ENCODE peak calls at places on chromosomes 2 and 18, in four cellular contexts. G is psoas muscle, T is adrenal gland, N is cardiac muscle cell. O is an unnamed sample.

GRCh38 chr18:37422116-37422515 is 143.5 kb downstream of the CELF4 start:
- DNase-seq in G (no peak), T (no peak), N (no peak), O (no peak)

GRCh38 chr2:98876741-98877140 is 59.3 kb downstream of the CRACDL start:
- DNase-seq in G (no peak), T (no peak), N (no peak), O (no peak)

GRCh38 chr18:57205641-57206040 is 58.8 kb downstream of the BOD1L2 start:
- DNase-seq in G (no peak), T (no peak), N (no peak), O (no peak)

GRCh38 chr2:107001964-107002696 is 116.2 kb upstream of the ST6GAL2 start:
- DNase-seq in G (no peak), T (no peak), N (peak; percentile 20), O (no peak)

GRCh38 chr2:162245737-162246136 is 2.5 kb upstream of the FAP start:
- DNase-seq in G (no peak), T (no peak), N (peak; percentile 40), O (no peak)

GRCh38 chr18:58051765-58052460 is 7.9 kb downstream of the NEDD4L start:
- DNase-seq in G (no peak), T (no peak), N (peak; percentile 53), O (no peak)

GRCh38 chr18:13137041-13137938 is 81.3 kb upstream of the LDLRAD4 start:
- DNase-seq in G (peak; percentile 56), T (no peak), N (peak; percentile 47), O (peak; percentile 75)

GRCh38 chr18:77056399-77057015 is 76.1 kb downstream of the MBP start:
- DNase-seq in G (no peak), T (no peak), N (peak; percentile 89), O (peak; percentile 50)

GRCh38 chr2:162113771-162114168 is 38.3 kb downstream of the GCG start:
- DNase-seq in G (no peak), T (peak; percentile 50), N (peak; percentile 89), O (no peak)

GRCh38 chr18:45478889-45479288 is 136.4 kb upstream of the SLC14A2 start:
- DNase-seq in G (no peak), T (no peak), N (no peak), O (no peak)

GRCh38 chr2:37652199-37652640 is 19.2 kb downstream of the CDC42EP3 start:
- DNase-seq in G (no peak), T (no peak), N (peak; percentile 51), O (no peak)

DNA sequence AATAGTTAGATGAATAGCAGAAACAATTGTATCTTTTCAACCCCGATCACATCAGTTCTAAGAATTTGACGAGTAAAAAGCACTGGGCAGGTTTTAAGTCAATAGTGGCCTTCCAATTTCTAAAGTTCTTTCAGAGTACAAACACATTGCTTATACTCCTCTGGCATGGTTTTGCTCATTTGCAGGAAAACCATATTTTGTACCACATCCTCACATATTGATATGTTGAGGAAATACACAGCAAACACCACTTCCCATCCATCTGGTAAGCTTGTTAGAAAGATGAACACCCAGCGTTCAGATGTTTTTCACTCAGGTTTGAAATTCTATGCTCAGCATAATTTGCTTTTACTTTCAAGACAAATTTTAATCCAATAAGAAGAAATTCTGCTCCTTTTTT is 344.6 kb upstream of the ACVR2A start:
- DNase-seq in G (no peak), T (no peak), N (no peak), O (no peak)
- H3K9me3 ChIP-seq in G (no peaks in the 10 kb centered on the region), T (no peaks in the 10 kb centered on the region), N (no peaks in the 10 kb centered on the region), O (no peaks in the 10 kb centered on the region)

GRCh38 chr2:215745316-215745715 is 268.0 kb downstream of the MREG start:
- DNase-seq in G (no peak), T (no peak), N (no peak), O (no peak)

GRCh38 chr2:215746507-215747243 is 266.7 kb downstream of the MREG start:
- DNase-seq in G (no peak), T (no peak), N (no peak), O (no peak)

GRCh38 chr2:215749092-215749957 is 264.0 kb downstream of the MREG start:
- DNase-seq in G (peak; percentile 70), T (no peak), N (peak; percentile 83), O (peak; percentile 41)

GRCh38 chr2:215748446-215748845 is 264.9 kb downstream of the MREG start:
- DNase-seq in G (peak; percentile 24), T (peak; percentile 22), N (no peak), O (peak; percentile 32)

DNA sequence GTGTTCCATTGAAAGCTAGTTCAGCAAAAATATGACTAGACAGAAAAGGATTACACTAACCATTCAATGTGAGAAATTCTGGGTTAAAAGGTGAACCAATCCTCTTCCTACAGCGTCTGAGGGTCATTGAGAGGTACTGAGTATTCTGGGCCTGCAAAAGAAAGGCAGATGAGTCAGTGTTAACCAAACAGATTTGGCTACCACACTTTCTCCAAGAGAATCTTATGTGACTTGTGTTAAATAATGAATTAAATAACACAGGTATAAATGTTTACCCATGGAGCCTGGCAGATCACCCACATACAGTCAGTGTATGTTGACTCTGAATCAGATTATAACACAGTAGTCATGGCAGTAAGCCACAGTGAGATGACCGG is 266.1 kb downstream of the MREG start:
- DNase-seq in G (no peak), T (no peak), N (no peak), O (no peak)
- H3K4me1 ChIP-seq in G (no peaks in the 10 kb centered on the region), T (peaks cover 8% of the 10 kb centered on the region), N (peaks cover 5% of the 10 kb centered on the region), O (no peaks in the 10 kb centered on the region)

DNA sequence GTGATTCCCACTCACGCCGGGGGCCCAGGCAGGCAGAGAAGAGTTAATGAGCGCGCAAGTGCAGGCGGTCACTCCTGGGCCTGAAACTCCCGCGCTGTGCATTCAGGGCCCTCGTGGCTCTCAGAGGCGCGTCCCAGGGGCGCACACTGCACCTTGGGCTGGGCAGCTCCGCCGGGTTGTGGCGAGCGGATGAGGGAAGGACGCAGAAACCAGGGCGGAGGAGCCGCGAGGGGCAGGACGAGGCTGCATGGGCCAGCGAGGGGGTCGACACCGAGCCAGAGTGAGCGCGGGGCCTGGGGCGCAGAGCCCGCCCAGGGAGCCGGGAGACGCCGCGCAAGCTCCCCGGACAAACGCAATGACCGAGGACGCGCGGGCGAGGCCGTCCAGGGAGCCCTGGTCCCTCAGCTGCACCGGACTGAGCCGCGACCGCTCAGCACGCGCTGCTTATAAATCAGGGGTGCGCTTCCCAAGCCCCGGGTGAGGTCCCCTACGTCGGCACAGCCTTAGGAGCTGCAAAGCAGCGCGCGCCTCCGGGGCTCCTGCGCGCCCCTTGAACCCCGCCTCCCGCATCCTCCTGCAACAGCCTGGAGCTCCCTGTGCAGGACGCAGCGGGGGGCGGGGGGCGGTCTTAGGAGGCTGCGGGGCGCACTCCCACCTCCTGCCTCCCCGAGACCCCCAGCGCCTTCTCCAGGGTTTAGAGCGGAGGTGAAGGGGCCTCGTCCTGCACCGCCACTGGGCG is 180.2 kb upstream of the ALKAL2 start:
- DNase-seq in G (no peak), T (no peak), N (no peak), O (no peak)
- H3K9me3 ChIP-seq in G (no peaks in the 10 kb centered on the region), T (no peaks in the 10 kb centered on the region), N (no peaks in the 10 kb centered on the region), O (no peaks in the 10 kb centered on the region)

GRCh38 chr2:219076253-219076652 is 15.5 kb upstream of the IHH start:
- DNase-seq in G (no peak), T (no peak), N (no peak), O (no peak)
- H3K4me1 ChIP-seq in G (no peaks in the 10 kb centered on the region), T (no peaks in the 10 kb centered on the region), N (no peaks in the 10 kb centered on the region), O (peaks cover 45% of the 10 kb centered on the region)

GRCh38 chr2:116264872-116265271 is 1549.6 kb upstream of the DDX18 start:
- DNase-seq in G (no peak), T (no peak), N (no peak), O (no peak)
- H3K9me3 ChIP-seq in G (peaks cover 6% of the 10 kb centered on the region), T (no peaks in the 10 kb centered on the region), N (no peaks in the 10 kb centered on the region), O (peaks cover 49% of the 10 kb centered on the region)